ENCODE peak calls at places on chromosomes 16 and 17, in five cellular contexts. J is breast epithelium; D is NCI-H187; B is activated naive CD8-positive, alpha-beta T cell treated with anti-CD3 and anti-CD28 coated beads, Interleukin-2, amount 50 U/mL, for 24 hours; H is AG20443. Q is an unnamed sample.

GRCh38 chr17:67055041-67055443 is 10.7 kb downstream of the CACNG1 start:
- DNase-seq in J (peak; percentile 44), D (no peak), B (no peak), H (no peak), Q (no peak)

GRCh38 chr17:43401293-43401692 is 2.5 kb downstream of the ARL4D start:
- DNase-seq in J (no peak), D (no peak), B (no peak), H (peak; percentile 91), Q (no peak)

GRCh38 chr17:67353929-67354557 is 12.3 kb downstream of the PSMD12 start:
- DNase-seq in J (no peak), D (no peak), B (no peak), H (no peak), Q (no peak)

GRCh38 chr16:8878523-8878911 is 3.6 kb upstream of the LITAFD start:
- DNase-seq in J (no peak), D (no peak), B (no peak), H (peak; percentile 82), Q (no peak)

GRCh38 chr17:50345443-50346312 is at the start of gene XYLT2:
- DNase-seq in J (peak; percentile 79), D (peak; percentile 24), B (peak; percentile 89), H (peak; percentile 99), Q (peak; percentile 98)

GRCh38 chr16:29809031-29809747 is 2.8 kb upstream of the PRRT2 start:
- DNase-seq in J (no peak), D (no peak), B (no peak), H (no peak), Q (peak; percentile 84)

GRCh38 chr17:61470530-61471136 is 18.4 kb downstream of the TBX4 start:
- DNase-seq in J (no peak), D (no peak), B (no peak), H (no peak), Q (no peak)

GRCh38 chr17:65346166-65346565 is 209.0 kb downstream of the RGS9 start:
- DNase-seq in J (no peak), D (no peak), B (no peak), H (no peak), Q (no peak)

GRCh38 chr16:77956231-77956630 is 66.1 kb upstream of the CLEC3A start:
- DNase-seq in J (no peak), D (no peak), B (no peak), H (no peak), Q (no peak)

GRCh38 chr17:73304971-73305786 is 6.6 kb downstream of the CDC42EP4 start:
- DNase-seq in J (no peak), D (peak; percentile 17), B (no peak), H (peak; percentile 75), Q (peak; percentile 54)

GRCh38 chr16:66344533-66345145 is 21.9 kb upstream of the CDH5 start:
- DNase-seq in J (no peak), D (no peak), B (peak; percentile 44), H (peak; percentile 60), Q (no peak)

GRCh38 chr17:47978324-47978723 is 7.4 kb downstream of the CDK5RAP3 start:
- DNase-seq in J (no peak), D (no peak), B (peak; percentile 48), H (peak; percentile 86), Q (no peak)

GRCh38 chr17:81342700-81343070 is 47.6 kb upstream of the SLC38A10 start:
- DNase-seq in J (no peak), D (no peak), B (no peak), H (no peak), Q (peak; percentile 30)

GRCh38 chr17:83190601-83191387 is 111.4 kb downstream of the METRNL start:
- DNase-seq in J (peak; percentile 10), D (no peak), B (no peak), H (no peak), Q (peak; percentile 30)

GRCh38 chr16:10521681-10522274 is 58.6 kb downstream of the EMP2 start:
- DNase-seq in J (no peak), D (no peak), B (peak; percentile 28), H (peak; percentile 86), Q (peak; percentile 59)

GRCh38 chr17:64130559-64131001 is 636 bp upstream of the ERN1 start:
- DNase-seq in J (no peak), D (no peak), B (peak; percentile 60), H (peak; percentile 50), Q (peak; percentile 69)

GRCh38 chr16:2475413-2476344 is 752 bp downstream of the TBC1D24 start:
- DNase-seq in J (no peak), D (no peak), B (peak; percentile 56), H (no peak), Q (no peak)

GRCh38 chr17:61401280-61402072 is 1.8 kb downstream of the TBX2 start:
- DNase-seq in J (no peak), D (no peak), B (no peak), H (no peak), Q (peak; percentile 76)

GRCh38 chr17:66520986-66521385 is 218.6 kb downstream of the PRKCA start:
- DNase-seq in J (no peak), D (no peak), B (no peak), H (no peak), Q (no peak)

GRCh38 chr16:47613251-47613650 is 152.1 kb downstream of the PHKB start:
- DNase-seq in J (no peak), D (no peak), B (no peak), H (no peak), Q (no peak)

GRCh38 chr16:90077757-90078593 is 844 bp upstream of the PRDM7 start:
- DNase-seq in J (no peak), D (no peak), B (no peak), H (peak; percentile 32), Q (no peak)

GRCh38 chr16:59249049-59249448 is 514.9 kb upstream of the GOT2 start:
- DNase-seq in J (no peak), D (no peak), B (no peak), H (no peak), Q (no peak)

GRCh38 chr17:33299115-33299514 is 6.0 kb upstream of the ASIC2 start:
- DNase-seq in J (no peak), D (no peak), B (no peak), H (no peak), Q (no peak)

GRCh38 chr16:68643847-68644246 is 1.3 kb upstream of the CDH3 start:
- DNase-seq in J (no peak), D (no peak), B (no peak), H (no peak), Q (no peak)

GRCh38 chr16:65601781-65602180 is 479.9 kb upstream of the CDH11 start:
- DNase-seq in J (no peak), D (no peak), B (no peak), H (peak; percentile 45), Q (no peak)

GRCh38 chr16:3850544-3850899 is 30.0 kb downstream of the CREBBP start:
- DNase-seq in J (no peak), D (no peak), B (no peak), H (no peak), Q (no peak)

GRCh38 chr16:11757671-11758545 is 15.3 kb upstream of the TXNDC11 start:
- DNase-seq in J (no peak), D (no peak), B (no peak), H (no peak), Q (no peak)

GRCh38 chr16:2752850-2753522 is 548 bp downstream of the SRRM2 start:
- DNase-seq in J (peak; percentile 84), D (peak; percentile 87), B (peak; percentile 79), H (peak; percentile 96), Q (peak; percentile 83)

GRCh38 chr17:65930140-65930715 is 261.7 kb downstream of the CEP112 start:
- DNase-seq in J (no peak), D (no peak), B (no peak), H (peak; percentile 14), Q (no peak)

GRCh38 chr17:33667671-33668070 is 374.6 kb upstream of the ASIC2 start:
- DNase-seq in J (no peak), D (no peak), B (no peak), H (no peak), Q (no peak)

GRCh38 chr17:61259360-61259759 is 140.3 kb upstream of the TBX2 start:
- DNase-seq in J (no peak), D (no peak), B (no peak), H (no peak), Q (no peak)

GRCh38 chr17:416293-417206 is 63.9 kb upstream of the RPH3AL start:
- DNase-seq in J (no peak), D (no peak), B (peak; percentile 36), H (no peak), Q (no peak)

GRCh38 chr16:75550211-75550662 is 5.8 kb downstream of the TMEM231 start:
- DNase-seq in J (no peak), D (no peak), B (peak; percentile 7), H (peak; percentile 36), Q (no peak)

GRCh38 chr16:15529673-15530072 is 95.3 kb downstream of the BMERB1 start:
- DNase-seq in J (no peak), D (no peak), B (no peak), H (no peak), Q (no peak)

Q was measured in left lung.